ENCODE peak calls at places on chromosomes 2 and 18, in ten cellular contexts. One of them, this sample, is unnamed.

GRCh38 chr18:10047237-10047636 is 133.4 kb downstream of the VAPA start:
- DNase-seq in AG10803: peak; percentile 37
- DNase-seq in T47D: no peak
- DNase-seq in activated CD4-positive, alpha-beta T cell treated with anti-CD3 and anti-CD28 coated beads, Interleukin-2, amount 10 ng/mL, durations not matched to agents 7 days and 5 days: no peak
- DNase-seq in HT1080: peak; percentile 60
- DNase-seq in heart right ventricle: no peak
- DNase-seq in effector memory CD8-positive, alpha-beta T cell: no peak
- DNase-seq in NCI-H2081: no peak
- DNase-seq in NCI-H1092 treated with DMSO at 0.1 percent for 48 hours: no peak
- DNase-seq in OCI-M1: no peak
- DNase-seq in this sample: no peak

GRCh38 chr2:215929602-215930335 is 83.6 kb downstream of the MREG start:
- DNase-seq in AG10803: no peak
- DNase-seq in T47D: no peak
- DNase-seq in activated CD4-positive, alpha-beta T cell treated with anti-CD3 and anti-CD28 coated beads, Interleukin-2, amount 10 ng/mL, durations not matched to agents 7 days and 5 days: no peak
- DNase-seq in HT1080: peak; percentile 56
- DNase-seq in heart right ventricle: no peak
- DNase-seq in effector memory CD8-positive, alpha-beta T cell: no peak
- DNase-seq in NCI-H2081: no peak
- DNase-seq in NCI-H1092 treated with DMSO at 0.1 percent for 48 hours: no peak
- DNase-seq in OCI-M1: peak; percentile 11
- DNase-seq in this sample: no peak

GRCh38 chr18:27803957-27804356 is 373.0 kb downstream of the CDH2 start:
- DNase-seq in AG10803: no peak
- DNase-seq in T47D: no peak
- DNase-seq in activated CD4-positive, alpha-beta T cell treated with anti-CD3 and anti-CD28 coated beads, Interleukin-2, amount 10 ng/mL, durations not matched to agents 7 days and 5 days: no peak
- DNase-seq in HT1080: no peak
- DNase-seq in heart right ventricle: no peak
- DNase-seq in effector memory CD8-positive, alpha-beta T cell: no peak
- DNase-seq in NCI-H2081: no peak
- DNase-seq in NCI-H1092 treated with DMSO at 0.1 percent for 48 hours: no peak
- DNase-seq in OCI-M1: no peak
- DNase-seq in this sample: no peak

GRCh38 chr2:210502997-210503621 is 26.6 kb upstream of the LANCL1 start:
- DNase-seq in AG10803: peak; percentile 53
- DNase-seq in T47D: peak; percentile 28
- DNase-seq in activated CD4-positive, alpha-beta T cell treated with anti-CD3 and anti-CD28 coated beads, Interleukin-2, amount 10 ng/mL, durations not matched to agents 7 days and 5 days: peak; percentile 23
- DNase-seq in HT1080: peak; percentile 6
- DNase-seq in heart right ventricle: no peak
- DNase-seq in effector memory CD8-positive, alpha-beta T cell: no peak
- DNase-seq in NCI-H2081: peak; percentile 39
- DNase-seq in NCI-H1092 treated with DMSO at 0.1 percent for 48 hours: peak; percentile 50
- DNase-seq in OCI-M1: peak; percentile 66
- DNase-seq in this sample: no peak

GRCh38 chr18:38077219-38077618 is 511.6 kb upstream of the CELF4 start:
- DNase-seq in AG10803: no peak
- DNase-seq in T47D: no peak
- DNase-seq in activated CD4-positive, alpha-beta T cell treated with anti-CD3 and anti-CD28 coated beads, Interleukin-2, amount 10 ng/mL, durations not matched to agents 7 days and 5 days: no peak
- DNase-seq in HT1080: peak; percentile 37
- DNase-seq in heart right ventricle: no peak
- DNase-seq in effector memory CD8-positive, alpha-beta T cell: no peak
- DNase-seq in NCI-H2081: no peak
- DNase-seq in NCI-H1092 treated with DMSO at 0.1 percent for 48 hours: no peak
- DNase-seq in OCI-M1: peak; percentile 37
- DNase-seq in this sample: no peak

GRCh38 chr18:24731981-24732380 is 271.5 kb downstream of the HRH4 start:
- DNase-seq in AG10803: no peak
- DNase-seq in T47D: no peak
- DNase-seq in activated CD4-positive, alpha-beta T cell treated with anti-CD3 and anti-CD28 coated beads, Interleukin-2, amount 10 ng/mL, durations not matched to agents 7 days and 5 days: no peak
- DNase-seq in HT1080: peak; percentile 75
- DNase-seq in heart right ventricle: no peak
- DNase-seq in effector memory CD8-positive, alpha-beta T cell: no peak
- DNase-seq in NCI-H2081: no peak
- DNase-seq in NCI-H1092 treated with DMSO at 0.1 percent for 48 hours: no peak
- DNase-seq in OCI-M1: no peak
- DNase-seq in this sample: no peak

GRCh38 chr2:29033656-29034055 is 40.7 kb downstream of the PCARE start:
- DNase-seq in AG10803: no peak
- DNase-seq in T47D: no peak
- DNase-seq in activated CD4-positive, alpha-beta T cell treated with anti-CD3 and anti-CD28 coated beads, Interleukin-2, amount 10 ng/mL, durations not matched to agents 7 days and 5 days: no peak
- DNase-seq in HT1080: no peak
- DNase-seq in heart right ventricle: no peak
- DNase-seq in effector memory CD8-positive, alpha-beta T cell: no peak
- DNase-seq in NCI-H2081: no peak
- DNase-seq in NCI-H1092 treated with DMSO at 0.1 percent for 48 hours: no peak
- DNase-seq in OCI-M1: no peak
- DNase-seq in this sample: no peak

GRCh38 chr2:205556357-205556756 is 125.9 kb upstream of the NRP2 start:
- DNase-seq in AG10803: no peak
- DNase-seq in T47D: no peak
- DNase-seq in activated CD4-positive, alpha-beta T cell treated with anti-CD3 and anti-CD28 coated beads, Interleukin-2, amount 10 ng/mL, durations not matched to agents 7 days and 5 days: no peak
- DNase-seq in HT1080: no peak
- DNase-seq in heart right ventricle: no peak
- DNase-seq in effector memory CD8-positive, alpha-beta T cell: no peak
- DNase-seq in NCI-H2081: no peak
- DNase-seq in NCI-H1092 treated with DMSO at 0.1 percent for 48 hours: no peak
- DNase-seq in OCI-M1: no peak
- DNase-seq in this sample: no peak

GRCh38 chr2:44801289-44801675 is 140.2 kb upstream of the SIX3 start:
- DNase-seq in AG10803: no peak
- DNase-seq in T47D: no peak
- DNase-seq in activated CD4-positive, alpha-beta T cell treated with anti-CD3 and anti-CD28 coated beads, Interleukin-2, amount 10 ng/mL, durations not matched to agents 7 days and 5 days: no peak
- DNase-seq in HT1080: no peak
- DNase-seq in heart right ventricle: no peak
- DNase-seq in effector memory CD8-positive, alpha-beta T cell: no peak
- DNase-seq in NCI-H2081: no peak
- DNase-seq in NCI-H1092 treated with DMSO at 0.1 percent for 48 hours: no peak
- DNase-seq in OCI-M1: no peak
- DNase-seq in this sample: no peak

GRCh38 chr18:3596324-3597158 is 146.6 kb downstream of the TGIF1 start:
- DNase-seq in AG10803: no peak
- DNase-seq in T47D: no peak
- DNase-seq in activated CD4-positive, alpha-beta T cell treated with anti-CD3 and anti-CD28 coated beads, Interleukin-2, amount 10 ng/mL, durations not matched to agents 7 days and 5 days: peak; percentile 38
- DNase-seq in HT1080: peak; percentile 43
- DNase-seq in heart right ventricle: peak; percentile 43
- DNase-seq in effector memory CD8-positive, alpha-beta T cell: peak; percentile 40
- DNase-seq in NCI-H2081: no peak
- DNase-seq in NCI-H1092 treated with DMSO at 0.1 percent for 48 hours: peak; percentile 0
- DNase-seq in OCI-M1: peak; percentile 97
- DNase-seq in this sample: no peak

GRCh38 chr2:222142027-222142426 is 156.8 kb downstream of the PAX3 start:
- DNase-seq in AG10803: peak; percentile 39
- DNase-seq in T47D: no peak
- DNase-seq in activated CD4-positive, alpha-beta T cell treated with anti-CD3 and anti-CD28 coated beads, Interleukin-2, amount 10 ng/mL, durations not matched to agents 7 days and 5 days: no peak
- DNase-seq in HT1080: peak; percentile 92
- DNase-seq in heart right ventricle: no peak
- DNase-seq in effector memory CD8-positive, alpha-beta T cell: no peak
- DNase-seq in NCI-H2081: no peak
- DNase-seq in NCI-H1092 treated with DMSO at 0.1 percent for 48 hours: no peak
- DNase-seq in OCI-M1: no peak
- DNase-seq in this sample: no peak

GRCh38 chr2:167411367-167411766 is 523.1 kb downstream of the XIRP2 start:
- DNase-seq in AG10803: no peak
- DNase-seq in T47D: no peak
- DNase-seq in activated CD4-positive, alpha-beta T cell treated with anti-CD3 and anti-CD28 coated beads, Interleukin-2, amount 10 ng/mL, durations not matched to agents 7 days and 5 days: no peak
- DNase-seq in HT1080: no peak
- DNase-seq in heart right ventricle: no peak
- DNase-seq in effector memory CD8-positive, alpha-beta T cell: no peak
- DNase-seq in NCI-H2081: no peak
- DNase-seq in NCI-H1092 treated with DMSO at 0.1 percent for 48 hours: no peak
- DNase-seq in OCI-M1: peak; percentile 6
- DNase-seq in this sample: no peak

GRCh38 chr18:48896875-48897511 is 53.8 kb downstream of the SMAD7 start:
- DNase-seq in AG10803: peak; percentile 21
- DNase-seq in T47D: no peak
- DNase-seq in activated CD4-positive, alpha-beta T cell treated with anti-CD3 and anti-CD28 coated beads, Interleukin-2, amount 10 ng/mL, durations not matched to agents 7 days and 5 days: no peak
- DNase-seq in HT1080: peak; percentile 50
- DNase-seq in heart right ventricle: peak; percentile 54
- DNase-seq in effector memory CD8-positive, alpha-beta T cell: no peak
- DNase-seq in NCI-H2081: no peak
- DNase-seq in NCI-H1092 treated with DMSO at 0.1 percent for 48 hours: no peak
- DNase-seq in OCI-M1: peak; percentile 98
- DNase-seq in this sample: no peak

GRCh38 chr2:179238027-179238426 is 26.6 kb downstream of the SESTD1 start:
- DNase-seq in AG10803: no peak
- DNase-seq in T47D: no peak
- DNase-seq in activated CD4-positive, alpha-beta T cell treated with anti-CD3 and anti-CD28 coated beads, Interleukin-2, amount 10 ng/mL, durations not matched to agents 7 days and 5 days: no peak
- DNase-seq in HT1080: no peak
- DNase-seq in heart right ventricle: no peak
- DNase-seq in effector memory CD8-positive, alpha-beta T cell: no peak
- DNase-seq in NCI-H2081: no peak
- DNase-seq in NCI-H1092 treated with DMSO at 0.1 percent for 48 hours: no peak
- DNase-seq in OCI-M1: no peak
- DNase-seq in this sample: no peak

GRCh38 chr2:112980537-112980936 is 2.7 kb downstream of the IL36G start:
- DNase-seq in AG10803: no peak
- DNase-seq in T47D: no peak
- DNase-seq in activated CD4-positive, alpha-beta T cell treated with anti-CD3 and anti-CD28 coated beads, Interleukin-2, amount 10 ng/mL, durations not matched to agents 7 days and 5 days: no peak
- DNase-seq in HT1080: no peak
- DNase-seq in heart right ventricle: no peak
- DNase-seq in effector memory CD8-positive, alpha-beta T cell: no peak
- DNase-seq in NCI-H2081: no peak
- DNase-seq in NCI-H1092 treated with DMSO at 0.1 percent for 48 hours: no peak
- DNase-seq in OCI-M1: no peak
- DNase-seq in this sample: no peak

GRCh38 chr2:82109418-82109817 is 1804.9 kb upstream of the LRRTM1 start:
- DNase-seq in AG10803: no peak
- DNase-seq in T47D: no peak
- DNase-seq in activated CD4-positive, alpha-beta T cell treated with anti-CD3 and anti-CD28 coated beads, Interleukin-2, amount 10 ng/mL, durations not matched to agents 7 days and 5 days: no peak
- DNase-seq in HT1080: no peak
- DNase-seq in heart right ventricle: no peak
- DNase-seq in effector memory CD8-positive, alpha-beta T cell: no peak
- DNase-seq in NCI-H2081: no peak
- DNase-seq in NCI-H1092 treated with DMSO at 0.1 percent for 48 hours: no peak
- DNase-seq in OCI-M1: no peak
- DNase-seq in this sample: no peak

GRCh38 chr18:22683196-22683676 is 249.9 kb upstream of the RBBP8 start:
- DNase-seq in AG10803: peak; percentile 54
- DNase-seq in T47D: no peak
- DNase-seq in activated CD4-positive, alpha-beta T cell treated with anti-CD3 and anti-CD28 coated beads, Interleukin-2, amount 10 ng/mL, durations not matched to agents 7 days and 5 days: no peak
- DNase-seq in HT1080: peak; percentile 43
- DNase-seq in heart right ventricle: peak; percentile 34
- DNase-seq in effector memory CD8-positive, alpha-beta T cell: no peak
- DNase-seq in NCI-H2081: peak; percentile 76
- DNase-seq in NCI-H1092 treated with DMSO at 0.1 percent for 48 hours: peak; percentile 99
- DNase-seq in OCI-M1: no peak
- DNase-seq in this sample: no peak

GRCh38 chr2:3312576-3313345 is 64.9 kb downstream of the EIPR1 start:
- DNase-seq in AG10803: no peak
- DNase-seq in T47D: no peak
- DNase-seq in activated CD4-positive, alpha-beta T cell treated with anti-CD3 and anti-CD28 coated beads, Interleukin-2, amount 10 ng/mL, durations not matched to agents 7 days and 5 days: no peak
- DNase-seq in HT1080: no peak
- DNase-seq in heart right ventricle: no peak
- DNase-seq in effector memory CD8-positive, alpha-beta T cell: no peak
- DNase-seq in NCI-H2081: no peak
- DNase-seq in NCI-H1092 treated with DMSO at 0.1 percent for 48 hours: no peak
- DNase-seq in OCI-M1: no peak
- DNase-seq in this sample: no peak

GRCh38 chr2:31304831-31305230 is 70.9 kb downstream of the EHD3 start:
- DNase-seq in AG10803: no peak
- DNase-seq in T47D: no peak
- DNase-seq in activated CD4-positive, alpha-beta T cell treated with anti-CD3 and anti-CD28 coated beads, Interleukin-2, amount 10 ng/mL, durations not matched to agents 7 days and 5 days: no peak
- DNase-seq in HT1080: no peak
- DNase-seq in heart right ventricle: no peak
- DNase-seq in effector memory CD8-positive, alpha-beta T cell: no peak
- DNase-seq in NCI-H2081: no peak
- DNase-seq in NCI-H1092 treated with DMSO at 0.1 percent for 48 hours: no peak
- DNase-seq in OCI-M1: no peak
- DNase-seq in this sample: no peak

GRCh38 chr18:58319719-58320118 is 275.7 kb downstream of the NEDD4L start:
- DNase-seq in AG10803: no peak
- DNase-seq in T47D: no peak
- DNase-seq in activated CD4-positive, alpha-beta T cell treated with anti-CD3 and anti-CD28 coated beads, Interleukin-2, amount 10 ng/mL, durations not matched to agents 7 days and 5 days: no peak
- DNase-seq in HT1080: no peak
- DNase-seq in heart right ventricle: no peak
- DNase-seq in effector memory CD8-positive, alpha-beta T cell: no peak
- DNase-seq in NCI-H2081: no peak
- DNase-seq in NCI-H1092 treated with DMSO at 0.1 percent for 48 hours: no peak
- DNase-seq in OCI-M1: no peak
- DNase-seq in this sample: no peak

GRCh38 chr2:172358784-172359556 is 68.4 kb upstream of the ITGA6 start:
- DNase-seq in AG10803: no peak
- DNase-seq in T47D: no peak
- DNase-seq in activated CD4-positive, alpha-beta T cell treated with anti-CD3 and anti-CD28 coated beads, Interleukin-2, amount 10 ng/mL, durations not matched to agents 7 days and 5 days: no peak
- DNase-seq in HT1080: no peak
- DNase-seq in heart right ventricle: no peak
- DNase-seq in effector memory CD8-positive, alpha-beta T cell: no peak
- DNase-seq in NCI-H2081: no peak
- DNase-seq in NCI-H1092 treated with DMSO at 0.1 percent for 48 hours: no peak
- DNase-seq in OCI-M1: no peak
- DNase-seq in this sample: no peak

GRCh38 chr2:142415461-142415860 is 284.6 kb upstream of the LRP1B start:
- DNase-seq in AG10803: no peak
- DNase-seq in T47D: no peak
- DNase-seq in activated CD4-positive, alpha-beta T cell treated with anti-CD3 and anti-CD28 coated beads, Interleukin-2, amount 10 ng/mL, durations not matched to agents 7 days and 5 days: no peak
- DNase-seq in HT1080: no peak
- DNase-seq in heart right ventricle: no peak
- DNase-seq in effector memory CD8-positive, alpha-beta T cell: no peak
- DNase-seq in NCI-H2081: no peak
- DNase-seq in NCI-H1092 treated with DMSO at 0.1 percent for 48 hours: no peak
- DNase-seq in OCI-M1: peak; percentile 50
- DNase-seq in this sample: no peak

GRCh38 chr2:181554511-181554910 is 97.3 kb downstream of the ITGA4 start:
- DNase-seq in AG10803: no peak
- DNase-seq in T47D: no peak
- DNase-seq in activated CD4-positive, alpha-beta T cell treated with anti-CD3 and anti-CD28 coated beads, Interleukin-2, amount 10 ng/mL, durations not matched to agents 7 days and 5 days: no peak
- DNase-seq in HT1080: no peak
- DNase-seq in heart right ventricle: no peak
- DNase-seq in effector memory CD8-positive, alpha-beta T cell: no peak
- DNase-seq in NCI-H2081: peak; percentile 62
- DNase-seq in NCI-H1092 treated with DMSO at 0.1 percent for 48 hours: peak; percentile 28
- DNase-seq in OCI-M1: no peak
- DNase-seq in this sample: no peak

GRCh38 chr2:41994177-41994576 is 53.6 kb upstream of the PKDCC start:
- DNase-seq in AG10803: peak; percentile 93
- DNase-seq in T47D: no peak
- DNase-seq in activated CD4-positive, alpha-beta T cell treated with anti-CD3 and anti-CD28 coated beads, Interleukin-2, amount 10 ng/mL, durations not matched to agents 7 days and 5 days: no peak
- DNase-seq in HT1080: peak; percentile 26
- DNase-seq in heart right ventricle: no peak
- DNase-seq in effector memory CD8-positive, alpha-beta T cell: no peak
- DNase-seq in NCI-H2081: no peak
- DNase-seq in NCI-H1092 treated with DMSO at 0.1 percent for 48 hours: no peak
- DNase-seq in OCI-M1: no peak
- DNase-seq in this sample: no peak

GRCh38 chr2:41966920-41967319 is 80.9 kb upstream of the PKDCC start:
- DNase-seq in AG10803: peak; percentile 73
- DNase-seq in T47D: no peak
- DNase-seq in activated CD4-positive, alpha-beta T cell treated with anti-CD3 and anti-CD28 coated beads, Interleukin-2, amount 10 ng/mL, durations not matched to agents 7 days and 5 days: no peak
- DNase-seq in HT1080: no peak
- DNase-seq in heart right ventricle: peak; percentile 32
- DNase-seq in effector memory CD8-positive, alpha-beta T cell: no peak
- DNase-seq in NCI-H2081: no peak
- DNase-seq in NCI-H1092 treated with DMSO at 0.1 percent for 48 hours: no peak
- DNase-seq in OCI-M1: no peak
- DNase-seq in this sample: no peak

GRCh38 chr2:240624950-240625621 is at the start of gene GPR35:
- DNase-seq in AG10803: peak; percentile 76
- DNase-seq in T47D: no peak
- DNase-seq in activated CD4-positive, alpha-beta T cell treated with anti-CD3 and anti-CD28 coated beads, Interleukin-2, amount 10 ng/mL, durations not matched to agents 7 days and 5 days: peak; percentile 77
- DNase-seq in HT1080: peak; percentile 68
- DNase-seq in heart right ventricle: no peak
- DNase-seq in effector memory CD8-positive, alpha-beta T cell: peak; percentile 88
- DNase-seq in NCI-H2081: no peak
- DNase-seq in NCI-H1092 treated with DMSO at 0.1 percent for 48 hours: no peak
- DNase-seq in OCI-M1: peak; percentile 84
- DNase-seq in this sample: peak; percentile 58

GRCh38 chr2:122081743-122082142 is 326.3 kb downstream of the TSN start:
- DNase-seq in AG10803: no peak
- DNase-seq in T47D: no peak
- DNase-seq in activated CD4-positive, alpha-beta T cell treated with anti-CD3 and anti-CD28 coated beads, Interleukin-2, amount 10 ng/mL, durations not matched to agents 7 days and 5 days: no peak
- DNase-seq in HT1080: no peak
- DNase-seq in heart right ventricle: no peak
- DNase-seq in effector memory CD8-positive, alpha-beta T cell: no peak
- DNase-seq in NCI-H2081: no peak
- DNase-seq in NCI-H1092 treated with DMSO at 0.1 percent for 48 hours: peak; percentile 21
- DNase-seq in OCI-M1: no peak
- DNase-seq in this sample: no peak

GRCh38 chr2:13093644-13094043 is 376.9 kb downstream of the TRIB2 start:
- DNase-seq in AG10803: no peak
- DNase-seq in T47D: no peak
- DNase-seq in activated CD4-positive, alpha-beta T cell treated with anti-CD3 and anti-CD28 coated beads, Interleukin-2, amount 10 ng/mL, durations not matched to agents 7 days and 5 days: no peak
- DNase-seq in HT1080: no peak
- DNase-seq in heart right ventricle: no peak
- DNase-seq in effector memory CD8-positive, alpha-beta T cell: no peak
- DNase-seq in NCI-H2081: no peak
- DNase-seq in NCI-H1092 treated with DMSO at 0.1 percent for 48 hours: no peak
- DNase-seq in OCI-M1: no peak
- DNase-seq in this sample: no peak

This sample was measured in effector CD8-positive, alpha-beta T cell.